ENCODE peak calls at places on chromosomes 3 and 15, in eight cellular contexts. K is upper lobe of right lung, H is neural progenitor cell, G is A549, D is body of pancreas, M is upper lobe of left lung, R is breast epithelium, A is suprapubic skin. J is an unnamed sample.

GRCh38 chr15:38699633-38700230 is 135.1 kb upstream of the RASGRP1 start:
- DNase-seq in K (no peak), H (peak), G (peak), D (peak), M (peak), R (peak), A (no peak), J (peak)

GRCh38 chr3:89320186-89320585 is 212.8 kb downstream of the EPHA3 start:
- DNase-seq in K (no peak), H (no peak), G (no peak), D (no peak), M (no peak), R (no peak), A (no peak), J (no peak)

GRCh38 chr3:117165611-117166051 is 456.1 kb downstream of the TUSC7 start:
- DNase-seq in K (no peak), H (peak), G (peak), D (no peak), M (no peak), R (no peak), A (no peak), J (no peak)

GRCh38 chr3:126270145-126270811 is 86.9 kb downstream of the KLF15 start:
- DNase-seq in K (peak), H (no peak), G (no peak), D (peak), M (peak), R (no peak), A (no peak), J (peak)

GRCh38 chr15:97301166-97301565 is 659.3 kb upstream of the ARRDC4 start:
- DNase-seq in K (no peak), H (no peak), G (no peak), D (no peak), M (no peak), R (no peak), A (no peak), J (no peak)

GRCh38 chr15:64985382-64986033 is 4.2 kb downstream of the SPG21 start:
- DNase-seq in K (no peak), H (no peak), G (peak), D (peak), M (peak), R (no peak), A (no peak), J (no peak)

GRCh38 chr15:44792715-44793114 is 56.4 kb downstream of the TRIM69 start:
- DNase-seq in K (no peak), H (no peak), G (no peak), D (no peak), M (no peak), R (no peak), A (no peak), J (no peak)

GRCh38 chr3:71391361-71391760 is 192.2 kb downstream of the FOXP1 start:
- DNase-seq in K (no peak), H (no peak), G (no peak), D (no peak), M (no peak), R (no peak), A (no peak), J (no peak)

GRCh38 chr3:69120879-69121464 is 1.4 kb downstream of the LMOD3 start:
- DNase-seq in K (no peak), H (peak), G (peak), D (peak), M (peak), R (peak), A (peak), J (peak)

GRCh38 chr3:86826292-86826691 is 164.7 kb downstream of the VGLL3 start:
- DNase-seq in K (no peak), H (no peak), G (no peak), D (no peak), M (no peak), R (no peak), A (no peak), J (no peak)

GRCh38 chr3:170751894-170752283 is 118.1 kb downstream of the RPL22L1 start:
- DNase-seq in K (no peak), H (no peak), G (no peak), D (no peak), M (no peak), R (no peak), A (no peak), J (no peak)

GRCh38 chr15:51751687-51752683 is 588 bp downstream of the TMOD2 start:
- DNase-seq in K (peak), H (peak), G (peak), D (peak), M (peak), R (no peak), A (no peak), J (no peak)

GRCh38 chr3:124620600-124621063 is 109.6 kb upstream of the UMPS start:
- DNase-seq in K (no peak), H (no peak), G (peak), D (peak), M (peak), R (no peak), A (no peak), J (no peak)

GRCh38 chr3:68088216-68088615 is 433.8 kb upstream of the SUCLG2 start:
- DNase-seq in K (no peak), H (no peak), G (no peak), D (peak), M (no peak), R (no peak), A (no peak), J (no peak)

GRCh38 chr3:147702499-147702898 is 293.3 kb downstream of the ZIC1 start:
- DNase-seq in K (no peak), H (no peak), G (no peak), D (no peak), M (no peak), R (no peak), A (no peak), J (no peak)

GRCh38 chr3:183506674-183507290 is 48.7 kb downstream of the KLHL6 start:
- DNase-seq in K (no peak), H (no peak), G (no peak), D (peak), M (peak), R (no peak), A (no peak), J (no peak)

GRCh38 chr3:101962055-101962454 is 112.7 kb downstream of the NFKBIZ start:
- DNase-seq in K (no peak), H (no peak), G (no peak), D (no peak), M (no peak), R (no peak), A (no peak), J (no peak)

GRCh38 chr15:71874245-71874644 is 63.9 kb downstream of the NR2E3 start:
- DNase-seq in K (no peak), H (no peak), G (no peak), D (no peak), M (no peak), R (no peak), A (no peak), J (no peak)

GRCh38 chr3:3701949-3702348 is 97.3 kb upstream of the LRRN1 start:
- DNase-seq in K (no peak), H (no peak), G (no peak), D (no peak), M (no peak), R (no peak), A (no peak), J (no peak)

GRCh38 chr15:25246641-25247417 is 192.0 kb downstream of the UBE3A start:
- DNase-seq in K (peak), H (no peak), G (no peak), D (peak), M (peak), R (peak), A (no peak), J (no peak)

GRCh38 chr3:54547846-54548245 is 380.0 kb downstream of the LRTM1 start:
- DNase-seq in K (no peak), H (no peak), G (no peak), D (no peak), M (no peak), R (no peak), A (no peak), J (no peak)

GRCh38 chr3:10816019-10816862 is at the start of gene SLC6A11:
- DNase-seq in K (no peak), H (peak), G (no peak), D (no peak), M (no peak), R (no peak), A (no peak), J (peak)

GRCh38 chr3:195693428-195694216 is 27.2 kb upstream of the MUC20 start:
- DNase-seq in K (no peak), H (no peak), G (no peak), D (no peak), M (no peak), R (no peak), A (no peak), J (no peak)

GRCh38 chr3:25259871-25260270 is 168.2 kb upstream of the RARB start:
- DNase-seq in K (no peak), H (peak), G (no peak), D (no peak), M (no peak), R (peak), A (no peak), J (no peak)

GRCh38 chr3:127358641-127359040 is 70.8 kb upstream of the PRR20G start:
- DNase-seq in K (peak), H (no peak), G (no peak), D (no peak), M (no peak), R (no peak), A (no peak), J (no peak)

GRCh38 chr15:47184003-47184404 is 533.3 kb upstream of the SEMA6D start:
- DNase-seq in K (peak), H (peak), G (no peak), D (peak), M (peak), R (no peak), A (no peak), J (no peak)

GRCh38 chr15:50257924-50258323 is 7.6 kb downstream of the HDC start:
- DNase-seq in K (no peak), H (no peak), G (peak), D (no peak), M (no peak), R (no peak), A (no peak), J (no peak)

GRCh38 chr3:45992133-45992729 is 3.4 kb downstream of the FYCO1 start:
- DNase-seq in K (no peak), H (no peak), G (no peak), D (no peak), M (no peak), R (no peak), A (no peak), J (no peak)

GRCh38 chr3:42652611-42653302 is 740 bp upstream of the ZBTB47 start:
- DNase-seq in K (peak), H (no peak), G (peak), D (peak), M (peak), R (peak), A (peak), J (no peak)

GRCh38 chr3:99409961-99410360 is 228.4 kb upstream of the COL8A1 start:
- DNase-seq in K (no peak), H (no peak), G (no peak), D (no peak), M (no peak), R (no peak), A (no peak), J (no peak)

GRCh38 chr3:171939578-171939977 is 96.4 kb downstream of the TMEM212 start:
- DNase-seq in K (no peak), H (no peak), G (no peak), D (no peak), M (no peak), R (no peak), A (no peak), J (no peak)

GRCh38 chr3:31242026-31242455 is 290.7 kb upstream of the STT3B start:
- DNase-seq in K (no peak), H (no peak), G (no peak), D (no peak), M (no peak), R (no peak), A (no peak), J (no peak)

GRCh38 chr3:26280517-26280916 is 342.1 kb upstream of the LRRC3B start:
- DNase-seq in K (no peak), H (no peak), G (no peak), D (no peak), M (no peak), R (no peak), A (no peak), J (no peak)

GRCh38 chr3:108818404-108818803 is 4.2 kb upstream of the TRAT1 start:
- DNase-seq in K (no peak), H (peak), G (peak), D (peak), M (no peak), R (no peak), A (no peak), J (no peak)

GRCh38 chr3:133377396-133377795 is 22.5 kb upstream of the BFSP2 start:
- DNase-seq in K (no peak), H (peak), G (peak), D (no peak), M (no peak), R (no peak), A (no peak), J (no peak)

GRCh38 chr15:39266882-39267281 is 314.0 kb upstream of the THBS1 start:
- DNase-seq in K (no peak), H (no peak), G (no peak), D (no peak), M (no peak), R (no peak), A (no peak), J (no peak)

GRCh38 chr3:55294557-55294956 is 192.5 kb downstream of the WNT5A start:
- DNase-seq in K (no peak), H (no peak), G (no peak), D (no peak), M (no peak), R (no peak), A (no peak), J (no peak)

GRCh38 chr3:130929827-130930226 is 35.9 kb downstream of the ATP2C1 start:
- DNase-seq in K (no peak), H (no peak), G (no peak), D (no peak), M (no peak), R (no peak), A (no peak), J (no peak)

GRCh38 chr3:126571078-126571477 is 12.3 kb upstream of the C3orf22 start:
- DNase-seq in K (no peak), H (no peak), G (no peak), D (no peak), M (no peak), R (no peak), A (no peak), J (no peak)

GRCh38 chr3:66588340-66588847 is 87.6 kb upstream of the LRIG1 start:
- DNase-seq in K (no peak), H (no peak), G (no peak), D (no peak), M (no peak), R (no peak), A (no peak), J (no peak)

DNA sequence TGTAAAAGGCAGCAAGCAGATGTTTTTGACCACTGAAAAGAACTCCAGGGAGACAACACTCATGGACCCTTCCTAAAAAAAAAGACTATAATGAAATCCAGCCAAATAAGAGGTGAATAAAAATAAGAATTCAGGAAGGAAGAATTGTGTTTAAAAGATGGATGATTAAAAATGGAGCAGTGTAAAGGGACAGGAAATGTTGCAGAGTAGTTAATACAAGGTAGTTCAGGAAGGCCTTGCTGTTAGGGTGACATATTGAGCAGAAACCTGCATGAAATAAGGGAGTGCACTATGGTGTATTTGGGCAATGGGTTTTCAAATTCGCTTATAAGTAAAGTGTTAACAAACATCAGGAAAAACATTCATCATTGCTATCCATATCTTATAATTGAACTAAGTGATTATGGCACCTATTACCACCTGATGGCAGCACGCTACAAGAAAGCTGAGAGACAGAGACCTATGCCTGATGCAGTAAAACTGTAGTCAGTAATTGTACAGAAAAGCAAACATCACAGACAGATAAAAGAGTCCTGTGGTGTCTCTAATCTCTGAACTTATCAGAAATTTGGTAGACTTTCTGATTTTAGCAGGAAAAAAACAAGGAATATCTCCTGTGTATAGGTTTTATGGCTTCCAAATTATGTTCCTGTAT is 5.8 kb upstream of the DBR1 start:
- DNase-seq in K (no peak), H (peak), G (peak), D (peak), M (no peak), R (no peak), A (no peak), J (peak)
- H3K27ac ChIP-seq in K (no peak), H (no peak), G (no peak), D (no peak), M (no peak), R (no peak), A (no peak), J (no peak)

DNA sequence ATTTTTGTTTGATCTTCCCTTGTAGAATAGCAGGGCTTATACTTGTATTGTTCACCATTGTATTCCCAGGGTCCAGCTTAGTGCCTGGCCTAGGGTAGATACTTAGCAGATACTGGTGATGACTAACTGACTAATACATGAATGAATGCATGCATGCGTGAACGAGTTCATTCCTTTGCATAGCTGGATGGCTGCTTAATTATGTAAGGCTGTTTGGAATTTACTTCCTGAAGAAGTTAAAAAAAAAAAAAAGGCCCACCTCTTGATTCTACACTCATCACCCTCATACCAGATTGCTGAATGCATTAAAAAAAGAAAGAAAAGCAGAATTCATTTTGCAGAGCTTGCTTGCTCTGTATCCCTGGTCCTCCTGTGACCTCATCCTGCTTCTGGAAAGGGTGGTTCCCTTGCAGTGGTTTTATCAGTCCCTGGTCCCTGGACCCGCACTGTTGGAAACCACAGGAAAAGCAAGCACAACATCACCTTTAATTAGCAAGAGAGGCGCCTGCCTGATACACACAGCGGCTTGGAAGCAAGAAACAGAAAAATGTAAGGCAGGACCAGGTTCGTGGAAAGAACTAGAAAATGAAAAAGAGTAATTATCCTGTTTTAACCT is 277.6 kb upstream of the CFAP20DC start:
- DNase-seq in K (no peak), H (peak), G (no peak), D (no peak), M (no peak), R (no peak), A (no peak), J (no peak)
- H3K27ac ChIP-seq in K (no peak), H (no peak), G (no peak), D (no peak), M (no peak), R (no peak), A (no peak), J (no peak)

GRCh38 chr15:89225588-89225987 is 4.2 kb upstream of the RLBP1 start:
- DNase-seq in K (no peak), H (no peak), G (no peak), D (no peak), M (no peak), R (no peak), A (no peak), J (no peak)
- H3K27ac ChIP-seq in K (no peak), H (no peak), G (no peak), D (no peak), M (no peak), R (no peak), A (no peak), J (no peak)

DNA sequence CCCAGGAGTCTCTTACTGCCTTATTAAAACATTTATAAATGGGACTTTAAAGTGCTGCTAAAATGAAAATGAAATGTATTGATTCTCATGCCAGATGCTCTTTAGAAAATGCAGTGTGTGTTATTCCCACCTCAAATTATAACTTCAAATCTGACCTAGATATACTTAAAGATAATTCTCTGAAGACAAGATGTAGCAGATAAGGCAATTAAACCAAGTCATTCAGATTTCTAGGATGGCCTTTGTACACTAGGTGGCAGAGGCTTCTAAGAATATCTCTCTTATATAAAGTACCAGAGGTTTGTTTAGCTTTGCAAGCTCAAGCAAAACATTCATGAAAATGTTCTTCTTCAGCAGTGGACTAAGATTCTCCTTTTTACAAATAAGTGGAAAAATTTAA is 26.9 kb upstream of the GOLGA8B start:
- DNase-seq in K (no peak), H (peak), G (peak), D (no peak), M (no peak), R (no peak), A (no peak), J (no peak)
- H3K27ac ChIP-seq in K (no peak), H (no peak), G (no peak), D (no peak), M (no peak), R (no peak), A (no peak), J (no peak)

DNA sequence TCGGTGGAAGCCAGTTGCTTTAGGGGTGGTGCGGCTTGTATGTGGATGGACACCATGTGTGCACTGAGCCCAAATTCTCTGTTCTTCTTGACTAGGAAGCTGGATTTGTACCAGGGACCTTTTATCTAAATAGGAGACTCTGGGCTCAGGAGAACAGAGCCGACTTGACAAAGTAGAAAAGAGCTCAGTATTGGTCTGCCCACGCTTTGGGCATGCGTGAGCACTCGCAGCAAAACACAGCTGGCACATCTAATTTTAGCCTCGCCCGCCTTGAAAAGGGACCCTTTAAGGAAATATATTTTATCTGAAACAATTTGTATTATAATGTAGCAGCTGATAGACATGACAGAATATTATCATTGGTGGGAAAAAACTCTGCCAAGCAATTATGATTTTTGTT is 1.0 kb upstream of the RBMS3 start:
- DNase-seq in K (no peak), H (no peak), G (no peak), D (no peak), M (no peak), R (no peak), A (no peak), J (no peak)
- H3K27ac ChIP-seq in K (peak), H (no peak), G (peak), D (no peak), M (no peak), R (no peak), A (no peak), J (no peak)

GRCh38 chr3:158470944-158471638 is 99.9 kb upstream of the MLF1 start:
- DNase-seq in K (no peak), H (no peak), G (peak), D (no peak), M (no peak), R (no peak), A (no peak), J (no peak)
- H3K27ac ChIP-seq in K (no peak), H (no peak), G (peak), D (no peak), M (no peak), R (no peak), A (no peak), J (no peak)